ENCODE peak calls at places on chromosomes 6 and 20, in four cellular contexts. W is DND-41, S is colonic mucosa, Y is H1. K is an unnamed sample.

GRCh38 chr6:166987930-166988329 is 11.3 kb upstream of the CEP43 start:
- DNase-seq in W (no peak), S (no peak), Y (no peak), K (no peak)

GRCh38 chr6:116278853-116279231 is 888 bp downstream of the TSPYL1 start:
- DNase-seq in W (no peak), S (peak; percentile 52), Y (no peak), K (no peak)

GRCh38 chr6:20746805-20747204 is 212.5 kb downstream of the CDKAL1 start:
- DNase-seq in W (no peak), S (no peak), Y (no peak), K (no peak)

GRCh38 chr6:105794263-105794662 is 291.9 kb upstream of the PRDM1 start:
- DNase-seq in W (no peak), S (peak; percentile 63), Y (no peak), K (peak; percentile 54)

GRCh38 chr6:165552248-165552736 is 110.7 kb downstream of the PDE10A start:
- DNase-seq in W (no peak), S (no peak), Y (no peak), K (no peak)

GRCh38 chr6:41367700-41368099 is 32.3 kb downstream of the NCR2 start:
- DNase-seq in W (peak; percentile 59), S (peak; percentile 46), Y (no peak), K (no peak)

GRCh38 chr6:112470396-112470795 is 123.3 kb downstream of the RFPL4B start:
- DNase-seq in W (no peak), S (no peak), Y (no peak), K (no peak)

GRCh38 chr6:31821301-31822037 is 6.1 kb upstream of the HSPA1B start:
- DNase-seq in W (peak; percentile 50), S (peak; percentile 96), Y (no peak), K (no peak)

GRCh38 chr20:18805881-18806280 is 7.7 kb upstream of the SCP2D1 start:
- DNase-seq in W (no peak), S (no peak), Y (no peak), K (no peak)

GRCh38 chr6:45540375-45540920 is 162.7 kb upstream of the SUPT3H start:
- DNase-seq in W (no peak), S (no peak), Y (no peak), K (no peak)

GRCh38 chr6:143688681-143689080 is 10.9 kb downstream of the PHACTR2 start:
- DNase-seq in W (no peak), S (no peak), Y (no peak), K (no peak)

GRCh38 chr20:56957737-56958553 is 308.5 kb downstream of the BMP7 start:
- DNase-seq in W (no peak), S (no peak), Y (no peak), K (no peak)

GRCh38 chr20:16542477-16542876 is 30.8 kb downstream of the KIF16B start:
- DNase-seq in W (no peak), S (no peak), Y (no peak), K (no peak)

GRCh38 chr6:169866140-169866534 is 114.7 kb downstream of the ERMARD start:
- DNase-seq in W (no peak), S (no peak), Y (no peak), K (no peak)

GRCh38 chr6:15358579-15359327 is 112.9 kb downstream of the JARID2 start:
- DNase-seq in W (no peak), S (no peak), Y (no peak), K (no peak)

GRCh38 chr6:15888798-15889772 is 226.3 kb upstream of the DTNBP1 start:
- DNase-seq in W (no peak), S (no peak), Y (no peak), K (no peak)

GRCh38 chr6:6631526-6632276 is 43.2 kb downstream of the LY86 start:
- DNase-seq in W (no peak), S (peak; percentile 27), Y (no peak), K (no peak)

GRCh38 chr6:66926060-66926459 is 1219.0 kb upstream of the EYS start:
- DNase-seq in W (no peak), S (no peak), Y (no peak), K (no peak)

GRCh38 chr6:100663219-100663863 is 198.6 kb upstream of the SIM1 start:
- DNase-seq in W (no peak), S (no peak), Y (no peak), K (no peak)

GRCh38 chr6:16244869-16245451 is 6.6 kb downstream of the GMPR start:
- DNase-seq in W (no peak), S (no peak), Y (no peak), K (no peak)

GRCh38 chr6:125693480-125693879 is 56.0 kb upstream of the HEY2 start:
- DNase-seq in W (no peak), S (no peak), Y (no peak), K (no peak)

GRCh38 chr6:141482773-141483172 is 650.0 kb upstream of the GJE1 start:
- DNase-seq in W (no peak), S (no peak), Y (no peak), K (no peak)

GRCh38 chr6:90263653-90264052 is 33.0 kb downstream of the BACH2 start:
- DNase-seq in W (no peak), S (no peak), Y (no peak), K (no peak)

GRCh38 chr6:39432311-39433025 is 110.0 kb upstream of the KCNK16 start:
- DNase-seq in W (no peak), S (no peak), Y (no peak), K (no peak)

GRCh38 chr6:14807130-14807529 is 438.7 kb upstream of the JARID2 start:
- DNase-seq in W (no peak), S (no peak), Y (no peak), K (no peak)

GRCh38 chr20:37335642-37336368 is 10.1 kb upstream of the SRC start:
- DNase-seq in W (no peak), S (no peak), Y (no peak), K (no peak)

GRCh38 chr6:132298344-132298949 is 102.8 kb downstream of the MOXD1 start:
- DNase-seq in W (peak; percentile 30), S (peak; percentile 59), Y (no peak), K (no peak)

GRCh38 chr6:6557871-6558270 is 30.6 kb upstream of the LY86 start:
- DNase-seq in W (no peak), S (no peak), Y (no peak), K (no peak)

GRCh38 chr6:19824058-19824807 is 12.9 kb upstream of the ID4 start:
- DNase-seq in W (no peak), S (no peak), Y (no peak), K (no peak)

GRCh38 chr20:48769111-48769879 is 58.5 kb downstream of the PREX1 start:
- DNase-seq in W (peak; percentile 63), S (no peak), Y (no peak), K (no peak)

GRCh38 chr6:92688328-92688727 is 731.0 kb downstream of the EPHA7 start:
- DNase-seq in W (no peak), S (no peak), Y (no peak), K (no peak)

DNA sequence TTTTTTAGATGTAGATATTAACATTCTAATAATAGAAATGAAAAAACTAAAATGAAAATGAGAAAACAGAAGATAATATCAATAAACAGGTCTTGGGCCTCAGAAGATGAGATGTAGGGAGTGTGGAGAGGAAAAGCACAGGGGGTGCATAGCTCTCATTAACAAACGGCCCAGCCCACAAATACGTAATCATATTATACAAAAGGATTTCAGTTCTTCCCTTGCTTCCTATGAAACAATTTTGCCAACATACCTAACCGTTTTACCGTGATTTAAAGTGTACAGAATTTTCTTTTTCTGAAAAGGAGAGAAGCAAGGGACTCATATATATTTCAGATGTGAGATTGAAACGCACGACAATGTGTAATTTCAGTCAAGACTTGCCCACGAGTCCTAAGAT is 136.0 kb downstream of the HFE start:
- DNase-seq in W (peak; percentile 44), S (no peak), Y (no peak), K (no peak)
- TF ChIP-seq CTCF in W (no peak), S (no peak), Y (no peak), K (no peak)

DNA sequence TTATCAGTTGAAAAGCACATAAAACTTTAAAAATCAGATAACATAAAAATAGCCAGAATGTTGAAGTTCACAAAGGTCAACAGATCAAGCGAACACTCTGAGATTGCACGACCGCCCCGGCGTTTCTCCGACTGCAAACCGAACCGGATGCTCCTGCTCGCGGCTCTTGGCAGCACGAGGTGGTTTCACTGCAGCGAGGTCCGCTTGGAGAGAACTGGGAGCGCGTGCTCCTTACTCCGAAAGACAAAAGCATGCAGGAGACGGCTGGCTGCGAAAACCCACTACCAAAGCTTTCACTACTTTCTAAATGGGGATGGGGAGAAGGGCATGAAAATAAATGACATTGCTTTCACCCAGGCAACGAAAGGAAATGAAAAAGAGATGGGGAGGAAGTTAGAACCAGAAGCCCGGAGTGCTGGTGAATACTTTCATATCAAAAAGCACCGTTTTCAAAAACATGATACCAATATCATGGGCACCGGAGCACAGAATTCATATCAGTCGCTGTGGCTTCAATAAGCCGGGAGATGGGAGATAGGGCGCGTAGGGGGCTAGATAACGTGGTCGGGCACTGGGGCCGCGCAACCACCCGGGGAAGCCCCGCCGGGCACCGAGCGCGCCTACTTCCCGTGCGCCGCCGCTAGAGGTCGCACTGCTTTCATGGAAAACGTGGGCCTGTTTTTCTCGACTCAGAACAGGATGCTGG is 8.3 kb upstream of the ANKRD60 start:
- DNase-seq in W (peak; percentile 90), S (peak; percentile 86), Y (peak; percentile 34), K (peak; percentile 69)
- H3K27ac ChIP-seq in W (peak overlapping the region; percentile 62), S (no peak overlapping the region), Y (no peak overlapping the region), K (no peak overlapping the region)

GRCh38 chr20:52191132-52191435 is 495 bp downstream of the ZFP64 start:
- DNase-seq in W (no peak), S (peak; percentile 67), Y (no peak), K (no peak)

GRCh38 chr20:52193133-52193532 is 1.6 kb upstream of the ZFP64 start:
- DNase-seq in W (no peak), S (no peak), Y (no peak), K (no peak)

GRCh38 chr20:52190437-52191131 is 995 bp downstream of the ZFP64 start:
- DNase-seq in W (peak; percentile 63), S (peak; percentile 82), Y (no peak), K (no peak)

GRCh38 chr20:52192296-52193007 is 873 bp upstream of the ZFP64 start:
- DNase-seq in W (no peak), S (no peak), Y (no peak), K (no peak)

GRCh38 chr20:52191436-52192295 is at the start of gene ZFP64:
- DNase-seq in W (peak; percentile 80), S (peak; percentile 84), Y (no peak), K (peak; percentile 39)
- TF ChIP-seq CTCF in W (peak; percentile 79), S (no peak), Y (peak; percentile 43), K (no peak)

GRCh38 chr6:135066806-135067205 is 12.2 kb upstream of the HBS1L start:
- DNase-seq in W (no peak), S (no peak), Y (no peak), K (no peak)
- H3K27ac ChIP-seq in W (no peak overlapping the region), S (no peak overlapping the region), Y (no peak overlapping the region), K (no peak overlapping the region)

GRCh38 chr20:25058051-25058796 is at the start of gene ACSS1:
- DNase-seq in W (peak; percentile 93), S (peak; percentile 80), Y (no peak), K (peak; percentile 57)
- TF ChIP-seq CTCF in W (no peak), S (no peak), Y (no peak), K (no peak)

DNA sequence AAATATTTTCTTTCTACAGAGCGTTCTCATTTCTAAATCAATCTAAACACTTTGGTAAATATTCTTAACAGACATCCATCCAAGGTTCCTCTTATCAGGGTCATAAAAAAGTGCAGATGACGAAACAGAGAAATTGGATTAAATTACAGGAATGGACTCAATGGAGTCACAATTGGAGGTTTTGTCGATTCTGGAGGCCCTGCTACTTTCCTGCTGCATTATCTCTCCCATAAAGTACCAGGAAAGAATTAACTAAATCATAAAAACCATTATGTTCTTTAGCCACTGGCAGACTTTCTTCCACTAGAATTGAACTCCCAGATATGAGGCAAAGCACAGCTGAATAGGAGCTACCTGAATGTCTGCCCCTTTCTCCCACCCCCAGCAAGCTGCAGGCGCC is 610.6 kb downstream of the HDGFL1 start:
- DNase-seq in W (no peak), S (no peak), Y (no peak), K (no peak)
- H3K27ac ChIP-seq in W (no peak overlapping the region), S (no peak overlapping the region), Y (no peak overlapping the region), K (no peak overlapping the region)